ENCODE peak calls at places on chromosomes 7 and 10, in four cellular contexts. One of them, this sample, is unnamed.

GRCh38 chr10:61890881-61891409 is 10.6 kb upstream of the ARID5B start:
- DNase-seq in tibial nerve: no peak
- DNase-seq in body of pancreas: no peak
- DNase-seq in ovary: no peak
- DNase-seq in this sample: no peak

GRCh38 chr10:103715430-103715829 is 139.9 kb downstream of the SH3PXD2A start:
- DNase-seq in body of pancreas: no peak
- DNase-seq in ovary: no peak
- DNase-seq in tibial nerve: no peak
- DNase-seq in this sample: no peak

GRCh38 chr7:51263631-51264484 is 52.8 kb downstream of the COBL start:
- DNase-seq in tibial nerve: no peak
- DNase-seq in body of pancreas: peak
- DNase-seq in ovary: no peak
- DNase-seq in this sample: no peak

GRCh38 chr7:85733163-85733915 is 546.5 kb upstream of the SEMA3D start:
- DNase-seq in ovary: no peak
- DNase-seq in body of pancreas: no peak
- DNase-seq in tibial nerve: no peak
- DNase-seq in this sample: no peak

GRCh38 chr7:137846588-137847417 is at the start of gene DGKI:
- DNase-seq in tibial nerve: no peak
- DNase-seq in ovary: peak
- DNase-seq in body of pancreas: no peak
- DNase-seq in this sample: no peak

GRCh38 chr10:5601826-5602225 is 64.6 kb downstream of the ASB13 start:
- DNase-seq in body of pancreas: no peak
- DNase-seq in tibial nerve: no peak
- DNase-seq in ovary: no peak
- DNase-seq in this sample: no peak

GRCh38 chr7:41955475-41956243 is 252.8 kb upstream of the INHBA start:
- DNase-seq in ovary: peak
- DNase-seq in tibial nerve: peak
- DNase-seq in body of pancreas: peak
- DNase-seq in this sample: peak

GRCh38 chr10:3433131-3433530 is 260.5 kb upstream of the PITRM1 start:
- DNase-seq in tibial nerve: no peak
- DNase-seq in body of pancreas: no peak
- DNase-seq in ovary: no peak
- DNase-seq in this sample: no peak

GRCh38 chr7:128888756-128889095 is 21.8 kb downstream of the KCP start:
- DNase-seq in ovary: peak
- DNase-seq in body of pancreas: no peak
- DNase-seq in tibial nerve: no peak
- DNase-seq in this sample: no peak

GRCh38 chr10:7734821-7735220 is 31.7 kb downstream of the ITIH2 start:
- DNase-seq in ovary: no peak
- DNase-seq in tibial nerve: no peak
- DNase-seq in body of pancreas: no peak
- DNase-seq in this sample: no peak

GRCh38 chr10:87092356-87092860 is 2.2 kb downstream of the GLUD1 start:
- DNase-seq in ovary: no peak
- DNase-seq in body of pancreas: no peak
- DNase-seq in tibial nerve: no peak
- DNase-seq in this sample: no peak

GRCh38 chr7:13953368-13953767 is 36.1 kb downstream of the ETV1 start:
- DNase-seq in ovary: no peak
- DNase-seq in tibial nerve: no peak
- DNase-seq in body of pancreas: no peak
- DNase-seq in this sample: no peak

GRCh38 chr10:25016349-25017246 is at the start of gene THNSL1:
- DNase-seq in body of pancreas: peak
- DNase-seq in tibial nerve: peak
- DNase-seq in ovary: peak
- DNase-seq in this sample: peak

GRCh38 chr10:19812976-19813375 is 3.3 kb upstream of the PLXDC2 start:
- DNase-seq in tibial nerve: no peak
- DNase-seq in ovary: no peak
- DNase-seq in body of pancreas: no peak
- DNase-seq in this sample: no peak

GRCh38 chr10:59580257-59580863 is 129.3 kb downstream of the SLC16A9 start:
- DNase-seq in body of pancreas: no peak
- DNase-seq in tibial nerve: no peak
- DNase-seq in ovary: no peak
- DNase-seq in this sample: no peak

GRCh38 chr7:107180378-107180777 is 11.6 kb downstream of the HBP1 start:
- DNase-seq in body of pancreas: peak
- DNase-seq in tibial nerve: no peak
- DNase-seq in ovary: peak
- DNase-seq in this sample: no peak

GRCh38 chr7:28708458-28708951 is 249.6 kb downstream of the TRIL start:
- DNase-seq in ovary: no peak
- DNase-seq in body of pancreas: no peak
- DNase-seq in tibial nerve: no peak
- DNase-seq in this sample: no peak

GRCh38 chr10:11162828-11163599 is 145.3 kb downstream of the CELF2 start:
- DNase-seq in body of pancreas: no peak
- DNase-seq in tibial nerve: peak
- DNase-seq in ovary: no peak
- DNase-seq in this sample: peak

GRCh38 chr10:101305241-101306230 is 48.4 kb upstream of the BTRC start:
- DNase-seq in body of pancreas: no peak
- DNase-seq in ovary: no peak
- DNase-seq in tibial nerve: no peak
- DNase-seq in this sample: no peak

GRCh38 chr10:65358565-65358964 is 1567.3 kb upstream of the LRRTM3 start:
- DNase-seq in body of pancreas: peak
- DNase-seq in ovary: no peak
- DNase-seq in tibial nerve: no peak
- DNase-seq in this sample: no peak

GRCh38 chr7:78530351-78530750 is 731.8 kb downstream of the PHTF2 start:
- DNase-seq in body of pancreas: no peak
- DNase-seq in tibial nerve: no peak
- DNase-seq in ovary: no peak
- DNase-seq in this sample: no peak

GRCh38 chr7:82624337-82624736 is 180.8 kb upstream of the CACNA2D1 start:
- DNase-seq in body of pancreas: no peak
- DNase-seq in ovary: no peak
- DNase-seq in tibial nerve: no peak
- DNase-seq in this sample: no peak

GRCh38 chr10:62916157-62916603 is 100.0 kb upstream of the EGR2 start:
- DNase-seq in ovary: no peak
- DNase-seq in body of pancreas: no peak
- DNase-seq in tibial nerve: peak
- DNase-seq in this sample: peak

GRCh38 chr7:101717986-101718746 is 89.1 kb upstream of the MYL10 start:
- DNase-seq in ovary: no peak
- DNase-seq in tibial nerve: no peak
- DNase-seq in body of pancreas: no peak
- DNase-seq in this sample: no peak

GRCh38 chr7:151472644-151473380 is 32.9 kb upstream of the CRYGN start:
- DNase-seq in body of pancreas: no peak
- DNase-seq in ovary: no peak
- DNase-seq in tibial nerve: no peak
- DNase-seq in this sample: no peak

GRCh38 chr10:119348516-119349240 is 141.3 kb downstream of the GRK5 start:
- DNase-seq in ovary: peak
- DNase-seq in body of pancreas: no peak
- DNase-seq in tibial nerve: peak
- DNase-seq in this sample: no peak

GRCh38 chr10:132666733-132667612 is 119.0 kb downstream of the NKX6-2 start:
- DNase-seq in body of pancreas: no peak
- DNase-seq in ovary: peak
- DNase-seq in tibial nerve: no peak
- DNase-seq in this sample: no peak

GRCh38 chr7:82375713-82376112 is 67.9 kb downstream of the CACNA2D1 start:
- DNase-seq in tibial nerve: no peak
- DNase-seq in ovary: no peak
- DNase-seq in body of pancreas: no peak
- DNase-seq in this sample: no peak

GRCh38 chr7:93884541-93884940 is 6.0 kb downstream of the TFPI2 start:
- DNase-seq in body of pancreas: no peak
- DNase-seq in tibial nerve: no peak
- DNase-seq in ovary: no peak
- DNase-seq in this sample: no peak

GRCh38 chr10:52316005-52316404 is 1.9 kb downstream of the DKK1 start:
- DNase-seq in ovary: no peak
- DNase-seq in body of pancreas: no peak
- DNase-seq in tibial nerve: no peak
- DNase-seq in this sample: no peak
- H3K27ac ChIP-seq in ovary: no peak
- H3K27ac ChIP-seq in body of pancreas: no peak
- H3K27ac ChIP-seq in tibial nerve: no peak
- H3K27ac ChIP-seq in this sample: no peak

GRCh38 chr10:20890491-20891337 is 6.4 kb downstream of the NEBL start:
- DNase-seq in ovary: no peak
- DNase-seq in tibial nerve: no peak
- DNase-seq in body of pancreas: no peak
- DNase-seq in this sample: no peak

GRCh38 chr10:20887706-20888535 is 9.2 kb downstream of the NEBL start:
- DNase-seq in tibial nerve: no peak
- DNase-seq in body of pancreas: no peak
- DNase-seq in ovary: no peak
- DNase-seq in this sample: no peak

GRCh38 chr10:20891338-20891714 is 5.8 kb downstream of the NEBL start:
- DNase-seq in ovary: no peak
- DNase-seq in tibial nerve: no peak
- DNase-seq in body of pancreas: no peak
- DNase-seq in this sample: no peak

GRCh38 chr10:20890009-20890408 is 7.1 kb downstream of the NEBL start:
- DNase-seq in body of pancreas: no peak
- DNase-seq in tibial nerve: no peak
- DNase-seq in ovary: no peak
- DNase-seq in this sample: no peak

DNA sequence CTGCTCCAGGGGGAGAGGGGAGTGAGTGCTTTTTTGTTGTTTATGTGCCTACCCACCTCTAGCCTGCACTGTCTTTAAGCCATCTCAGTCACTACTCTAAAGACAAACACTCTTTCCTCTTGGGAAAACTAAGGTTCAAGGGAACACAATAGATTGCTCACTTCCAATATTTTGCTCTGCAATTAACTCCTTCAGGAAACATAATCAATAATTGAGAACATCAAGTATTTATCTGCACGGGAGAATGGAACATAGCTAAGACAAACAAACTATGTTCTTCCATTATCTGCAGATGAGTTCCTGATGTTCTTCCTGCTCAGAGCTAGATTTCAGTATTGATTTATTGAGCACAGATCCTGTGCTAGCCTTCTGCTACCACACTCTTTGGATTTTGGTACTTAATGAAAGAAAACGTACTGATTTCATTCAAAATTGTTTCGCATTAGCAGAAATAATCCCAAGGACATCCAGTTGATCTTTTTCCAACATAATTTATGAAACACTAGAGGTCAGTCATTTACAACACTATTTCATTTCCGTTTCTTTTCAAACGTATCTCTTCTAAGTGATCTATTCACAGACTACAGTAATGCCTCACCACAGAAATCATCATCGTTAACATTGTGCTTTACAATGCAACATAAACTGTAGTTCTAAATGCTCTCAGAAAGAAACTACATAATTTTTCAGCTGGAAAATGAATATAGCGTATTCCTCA is 8.3 kb downstream of the NEBL start:
- DNase-seq in body of pancreas: no peak
- DNase-seq in tibial nerve: no peak
- DNase-seq in ovary: no peak
- DNase-seq in this sample: no peak
- TF ChIP-seq CTCF in body of pancreas: no peak
- TF ChIP-seq CTCF in tibial nerve: no peak
- TF ChIP-seq CTCF in ovary: no peak
- TF ChIP-seq CTCF in this sample: no peak

GRCh38 chr10:80137926-80138325 is 5.4 kb downstream of the PLAC9 start:
- DNase-seq in ovary: no peak
- DNase-seq in tibial nerve: no peak
- DNase-seq in body of pancreas: no peak
- DNase-seq in this sample: no peak
- H3K27ac ChIP-seq in ovary: no peak
- H3K27ac ChIP-seq in tibial nerve: peak
- H3K27ac ChIP-seq in body of pancreas: no peak
- H3K27ac ChIP-seq in this sample: peak

DNA sequence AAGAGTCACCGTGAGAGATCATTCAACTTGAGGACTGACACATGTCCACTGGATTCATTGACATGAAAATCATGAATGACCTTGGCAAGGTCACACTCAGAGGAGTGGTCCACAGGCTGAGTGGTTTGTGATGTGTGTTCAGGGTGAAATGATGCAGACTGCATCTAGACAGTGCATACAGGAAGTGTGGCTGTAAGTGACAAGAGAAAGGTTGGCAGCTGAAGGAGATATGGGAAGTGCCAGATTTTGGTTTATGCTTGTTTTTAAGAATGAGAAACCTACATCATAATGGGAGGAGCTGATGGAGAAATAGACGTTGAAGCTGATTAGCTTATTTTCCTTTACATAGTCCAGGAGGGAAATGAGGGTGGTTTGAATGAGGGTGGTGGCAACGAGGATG is 64.8 kb upstream of the VIPR2 start:
- DNase-seq in tibial nerve: no peak
- DNase-seq in body of pancreas: no peak
- DNase-seq in ovary: no peak
- DNase-seq in this sample: no peak
- TF ChIP-seq CTCF in tibial nerve: no peak
- TF ChIP-seq CTCF in body of pancreas: no peak
- TF ChIP-seq CTCF in ovary: no peak
- TF ChIP-seq CTCF in this sample: no peak

DNA sequence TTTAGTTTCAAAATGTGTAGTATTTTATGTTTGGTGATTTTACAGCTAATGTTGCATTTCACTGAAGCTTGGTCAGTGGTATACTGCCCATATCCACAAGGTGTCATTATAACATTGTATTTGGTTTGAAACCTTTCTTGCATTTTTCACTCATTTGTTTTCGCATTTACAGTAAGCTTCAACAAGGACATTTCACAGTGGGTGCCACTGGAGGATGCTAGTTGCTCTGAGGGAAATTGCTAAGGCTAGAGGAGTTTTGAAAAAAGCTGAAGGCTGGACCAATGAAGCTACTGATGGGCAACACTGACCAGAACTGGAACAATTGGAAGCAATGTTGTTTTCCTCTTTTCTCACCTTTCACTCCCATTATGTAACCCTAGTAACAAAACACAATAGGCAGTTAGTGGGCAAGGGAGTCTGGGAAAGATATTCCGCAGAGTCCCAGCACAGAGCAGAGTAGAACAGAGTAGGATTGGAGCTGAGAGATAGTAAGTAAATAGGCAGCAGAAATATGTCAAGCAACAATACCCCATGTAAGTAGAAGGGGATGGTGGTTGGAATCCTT is 23.6 kb upstream of the SRI start:
- DNase-seq in ovary: no peak
- DNase-seq in tibial nerve: peak
- DNase-seq in body of pancreas: no peak
- DNase-seq in this sample: no peak
- H3K27ac ChIP-seq in ovary: no peak
- H3K27ac ChIP-seq in tibial nerve: no peak
- H3K27ac ChIP-seq in body of pancreas: no peak
- H3K27ac ChIP-seq in this sample: no peak

GRCh38 chr7:131071786-131072504 is 255.7 kb upstream of the MKLN1 start:
- DNase-seq in body of pancreas: peak
- DNase-seq in tibial nerve: peak
- DNase-seq in ovary: peak
- DNase-seq in this sample: peak
- TF ChIP-seq CTCF in body of pancreas: peak
- TF ChIP-seq CTCF in tibial nerve: peak
- TF ChIP-seq CTCF in ovary: peak
- TF ChIP-seq CTCF in this sample: peak

This sample was measured in tibial artery.